ENCODE peak calls at places on chromosomes 2 and 18, in five cellular contexts. I is GF-D8, Y is hippocampal formation, S is M059J, V is aorta. J is an unnamed sample.

GRCh38 chr2:180573951-180574350 is 406.5 kb upstream of the UBE2E3 start:
- DNase-seq in I (no peak), Y (no peak), S (peak), V (no peak), J (no peak)

GRCh38 chr18:66640431-66640830 is 36.5 kb upstream of the CDH19 start:
- DNase-seq in I (no peak), Y (no peak), S (no peak), V (no peak), J (peak)

GRCh38 chr2:134845719-134846118 is 7.3 kb downstream of the ACMSD start:
- DNase-seq in I (no peak), Y (no peak), S (peak), V (no peak), J (no peak)

GRCh38 chr2:136874258-136874657 is 108.9 kb downstream of the THSD7B start:
- DNase-seq in I (no peak), Y (no peak), S (peak), V (no peak), J (no peak)

GRCh38 chr2:147547425-147547824 is 297.4 kb upstream of the ACVR2A start:
- DNase-seq in I (no peak), Y (no peak), S (no peak), V (no peak), J (no peak)

GRCh38 chr18:68791801-68792200 is 6.1 kb upstream of the CCDC102B start:
- DNase-seq in I (no peak), Y (no peak), S (no peak), V (no peak), J (no peak)

GRCh38 chr18:68103561-68103960 is 587.0 kb upstream of the DSEL start:
- DNase-seq in I (no peak), Y (no peak), S (peak), V (no peak), J (no peak)

GRCh38 chr2:3604207-3604877 is 9.4 kb downstream of the COLEC11 start:
- DNase-seq in I (no peak), Y (no peak), S (no peak), V (no peak), J (no peak)

GRCh38 chr2:113291191-113291590 is 12.5 kb upstream of the PAX8 start:
- DNase-seq in I (no peak), Y (no peak), S (no peak), V (no peak), J (no peak)

GRCh38 chr2:225400060-225400511 is 576 bp downstream of the NYAP2 start:
- DNase-seq in I (no peak), Y (peak), S (peak), V (no peak), J (no peak)

GRCh38 chr2:68708629-68709028 is 26.0 kb upstream of the ARHGAP25 start:
- DNase-seq in I (no peak), Y (no peak), S (no peak), V (no peak), J (no peak)

GRCh38 chr2:239189711-239190131 is 211.1 kb downstream of the HDAC4 start:
- DNase-seq in I (no peak), Y (no peak), S (no peak), V (peak), J (no peak)

GRCh38 chr2:232641153-232641845 is 7.9 kb downstream of the EFHD1 start:
- DNase-seq in I (no peak), Y (no peak), S (no peak), V (no peak), J (no peak)

GRCh38 chr2:102488063-102488462 is 15.0 kb downstream of the SLC9A4 start:
- DNase-seq in I (no peak), Y (no peak), S (peak), V (no peak), J (no peak)

GRCh38 chr2:238517209-238517608 is 90.5 kb downstream of the ASB1 start:
- DNase-seq in I (no peak), Y (no peak), S (no peak), V (no peak), J (no peak)

GRCh38 chr2:126527836-126528490 is 128.0 kb upstream of the GYPC start:
- DNase-seq in I (no peak), Y (no peak), S (peak), V (peak), J (no peak)

GRCh38 chr2:228731517-228731916 is 539.6 kb downstream of the PID1 start:
- DNase-seq in I (no peak), Y (no peak), S (peak), V (peak), J (no peak)

GRCh38 chr2:2057125-2057721 is 273.9 kb downstream of the MYT1L start:
- DNase-seq in I (no peak), Y (no peak), S (peak), V (peak), J (peak)

GRCh38 chr2:33166287-33166881 is 219.6 kb downstream of the LTBP1 start:
- DNase-seq in I (no peak), Y (no peak), S (peak), V (no peak), J (no peak)

GRCh38 chr2:65366595-65367125 is 65.7 kb downstream of the SPRED2 start:
- DNase-seq in I (peak), Y (no peak), S (peak), V (no peak), J (peak)

GRCh38 chr2:121359937-121360565 is 75.0 kb upstream of the TFCP2L1 start:
- DNase-seq in I (no peak), Y (no peak), S (peak), V (no peak), J (no peak)

GRCh38 chr2:26363323-26363722 is 16.7 kb upstream of the ADGRF3 start:
- DNase-seq in I (no peak), Y (no peak), S (peak), V (no peak), J (no peak)

GRCh38 chr2:144523606-144524131 is 3.8 kb upstream of the ZEB2 start:
- DNase-seq in I (no peak), Y (no peak), S (no peak), V (no peak), J (no peak)

GRCh38 chr18:56257215-56257614 is 381.2 kb downstream of the TXNL1 start:
- DNase-seq in I (no peak), Y (no peak), S (peak), V (no peak), J (peak)

GRCh38 chr2:143686585-143687164 is 557.5 kb downstream of the ARHGAP15 start:
- DNase-seq in I (no peak), Y (no peak), S (peak), V (no peak), J (peak)

GRCh38 chr2:241136191-241136590 is 13.1 kb downstream of the PASK start:
- DNase-seq in I (no peak), Y (no peak), S (no peak), V (no peak), J (no peak)